ENCODE peak calls at places on chromosomes 5 and 9, in seven cellular contexts. U is psoas muscle; J is thyroid gland; K is NT2/D1; X is stomach; F is heart left ventricle; P is CD4-positive, CD25-positive, alpha-beta regulatory T cell. V is an unnamed sample. For H3K4me1 and H3K9me3, the result is how much of the 10 kb centered on the place peaks cover.

GRCh38 chr5:107680799-107681198 is 10.1 kb upstream of the EFNA5 start:
- DNase-seq in P (no peak), J (no peak), X (no peak), K (no peak), U (no peak), F (no peak), V (no peak)

GRCh38 chr5:177495243-177496060 is 2.0 kb downstream of the PDLIM7 start:
- DNase-seq in K (peak), P (no peak), U (peak), X (peak), J (no peak), F (peak), V (no peak)

GRCh38 chr9:90290716-90291485 is 351.7 kb downstream of the DIRAS2 start:
- DNase-seq in K (no peak), J (no peak), X (no peak), P (no peak), F (no peak), U (no peak), V (no peak)

GRCh38 chr9:100063185-100063584 is 35.6 kb downstream of the ERP44 start:
- DNase-seq in F (no peak), J (no peak), X (no peak), P (no peak), U (no peak), K (no peak), V (peak)

GRCh38 chr9:94945191-94946144 is 219.0 kb downstream of the AOPEP start:
- DNase-seq in X (no peak), J (no peak), U (peak), F (peak), P (no peak), K (no peak), V (peak)

GRCh38 chr5:54360089-54360488 is 49.7 kb upstream of the ARL15 start:
- DNase-seq in F (no peak), X (no peak), J (no peak), P (no peak), U (no peak), K (no peak), V (peak)

GRCh38 chr9:15299374-15299939 is 7.6 kb downstream of the TTC39B start:
- DNase-seq in K (no peak), F (no peak), X (no peak), P (peak), J (no peak), U (no peak), V (peak)

GRCh38 chr5:39624268-39624886 is 199.6 kb upstream of the DAB2 start:
- DNase-seq in X (peak), J (no peak), K (no peak), P (no peak), U (no peak), F (no peak), V (peak)

GRCh38 chr5:79512692-79513518 is 1.0 kb downstream of the HOMER1 start:
- DNase-seq in U (no peak), F (no peak), J (peak), K (no peak), X (no peak), P (no peak), V (peak)

GRCh38 chr5:40442346-40442745 is 237.4 kb upstream of the PTGER4 start:
- DNase-seq in K (no peak), P (no peak), X (no peak), J (no peak), F (no peak), U (no peak), V (peak)

GRCh38 chr9:107711528-107711927 is 222.0 kb upstream of the KLF4 start:
- DNase-seq in J (peak), X (no peak), U (peak), F (no peak), K (no peak), P (no peak), V (peak)

GRCh38 chr5:10536931-10537579 is 26.8 kb upstream of the ANKRD33B start:
- DNase-seq in X (no peak), F (no peak), K (no peak), U (no peak), P (no peak), J (no peak), V (no peak)

GRCh38 chr9:5719546-5719945 is 90.6 kb downstream of the RIC1 start:
- DNase-seq in J (no peak), X (no peak), F (no peak), P (no peak), U (no peak), K (no peak), V (peak)

GRCh38 chr5:112957970-112958773 is 18.4 kb upstream of the DCP2 start:
- DNase-seq in J (peak), K (no peak), P (no peak), F (peak), X (peak), U (peak), V (peak)

GRCh38 chr5:149251546-149251945 is 20.1 kb upstream of the AFAP1L1 start:
- DNase-seq in J (no peak), K (no peak), P (no peak), F (no peak), X (no peak), U (no peak), V (no peak)

GRCh38 chr9:128420651-128421473 is at the start of gene CERCAM:
- DNase-seq in X (peak), P (peak), F (peak), J (peak), U (peak), K (no peak), V (no peak)

GRCh38 chr9:120889606-120890396 is 12.8 kb upstream of the PHF19 start:
- DNase-seq in J (no peak), X (no peak), K (no peak), P (no peak), U (no peak), F (no peak), V (no peak)

GRCh38 chr9:75889977-75890540 is 414 bp upstream of the PCSK5 start:
- DNase-seq in X (peak), U (peak), F (peak), K (no peak), P (no peak), J (peak), V (peak)

GRCh38 chr5:156718985-156719384 is 131.1 kb upstream of the PPP1R2B start:
- DNase-seq in J (no peak), P (no peak), F (no peak), X (no peak), K (no peak), U (no peak), V (no peak)

GRCh38 chr9:32906213-32906612 is 95.2 kb downstream of the APTX start:
- DNase-seq in X (no peak), J (no peak), U (no peak), K (no peak), P (no peak), F (no peak), V (no peak)

GRCh38 chr5:178590141-178590923 is at the start of gene COL23A1:
- DNase-seq in P (peak), X (peak), U (peak), F (peak), J (peak), K (peak), V (no peak)

GRCh38 chr5:171155621-171156020 is 153.4 kb upstream of the TLX3 start:
- DNase-seq in X (no peak), F (no peak), K (no peak), P (no peak), J (no peak), U (no peak), V (no peak)

GRCh38 chr5:63963080-63963735 is 963 bp upstream of the HTR1A start:
- DNase-seq in U (no peak), K (peak), P (no peak), F (no peak), J (peak), X (no peak), V (peak)

GRCh38 chr5:61817472-61818326 is 485.6 kb downstream of the ZSWIM6 start:
- DNase-seq in J (peak), P (no peak), K (peak), F (no peak), X (peak), U (no peak), V (peak)

GRCh38 chr9:38371495-38371894 is 21.0 kb upstream of the ALDH1B1 start:
- DNase-seq in X (peak), J (peak), P (no peak), F (no peak), K (no peak), U (no peak), V (peak)

DNA sequence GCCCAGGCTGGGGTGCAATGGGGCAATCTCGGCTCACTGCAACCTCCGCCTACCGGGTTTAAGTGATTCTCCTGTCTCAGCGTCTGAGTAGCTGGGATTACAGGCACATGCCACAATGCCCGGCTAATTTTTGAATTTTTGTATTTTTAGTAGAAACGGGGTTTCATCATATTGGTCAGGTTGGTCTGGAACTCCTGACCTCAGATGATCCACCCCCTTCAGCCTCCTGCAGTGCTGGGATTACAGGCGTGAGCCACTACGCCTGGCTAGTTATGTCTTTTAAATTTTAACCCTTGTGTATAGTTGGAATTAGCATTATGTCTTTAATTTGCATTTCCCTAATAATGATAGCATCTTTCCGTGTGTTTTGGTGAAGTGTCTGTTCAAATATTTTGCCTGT is 11.4 kb downstream of the GPBP1 start:
- DNase-seq in K (no peak), F (no peak), P (no peak), X (no peak), U (no peak), J (no peak), V (no peak)
- H3K4me1 ChIP-seq in K (under half), F (under half), P (half or more), X (half or more), U (half or more), J (half or more), V (under half)

GRCh38 chr5:139638090-139638735 is 9.9 kb upstream of the CXXC5 start:
- DNase-seq in X (peak), J (peak), F (peak), P (no peak), K (no peak), U (peak), V (peak)
- H3K4me3 ChIP-seq in X (peak), J (no peak), F (peak), P (no peak), K (peak), U (peak), V (peak)

GRCh38 chr9:135134253-135135028 is 47.0 kb downstream of the OLFM1 start:
- DNase-seq in U (peak), P (no peak), F (no peak), J (no peak), K (no peak), X (no peak), V (no peak)

GRCh38 chr9:135136481-135136880 is 49.0 kb downstream of the OLFM1 start:
- DNase-seq in X (no peak), P (no peak), J (no peak), K (no peak), F (no peak), U (no peak), V (no peak)

GRCh38 chr9:135136991-135137390 is 49.5 kb downstream of the OLFM1 start:
- DNase-seq in U (no peak), F (no peak), J (no peak), X (no peak), K (no peak), P (no peak), V (no peak)

GRCh38 chr9:135135927-135136311 is 48.5 kb downstream of the OLFM1 start:
- DNase-seq in K (no peak), U (no peak), P (no peak), F (no peak), X (no peak), J (no peak), V (no peak)

DNA sequence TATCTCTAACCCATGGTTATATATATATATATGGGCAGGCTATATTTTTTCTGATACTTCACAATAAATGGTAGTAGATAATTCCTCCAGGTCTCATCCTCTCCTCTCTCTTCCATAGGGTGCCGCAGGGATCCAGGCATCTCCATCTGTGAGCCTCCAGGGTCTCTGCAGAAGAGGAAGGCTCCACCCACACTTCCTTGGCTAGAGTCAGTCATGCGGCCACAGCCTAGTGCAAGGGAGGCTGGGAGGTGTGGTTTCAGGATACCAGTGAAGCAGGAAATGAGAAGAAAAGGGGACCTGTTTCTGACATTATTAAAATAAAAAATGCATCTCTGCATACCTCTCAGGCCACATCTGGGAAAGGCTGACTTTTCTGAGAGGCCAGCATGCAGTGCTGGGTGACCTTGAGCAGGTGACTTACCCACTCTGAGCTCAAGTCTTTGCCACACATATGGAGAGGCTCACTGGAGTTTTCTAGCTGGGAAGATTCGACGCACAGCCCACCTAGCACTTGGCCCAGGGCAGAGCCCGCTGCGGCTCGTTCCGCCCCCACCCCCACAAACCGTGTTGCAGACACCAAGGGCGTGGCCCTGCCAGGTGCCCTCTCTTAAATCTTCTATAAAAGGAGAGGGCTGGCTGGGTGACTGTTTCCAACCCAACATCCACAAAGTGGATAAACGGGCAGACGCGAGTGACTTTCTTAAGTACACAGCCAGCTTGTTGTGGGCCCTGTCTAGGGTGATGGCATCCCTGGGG is 47.9 kb downstream of the OLFM1 start:
- DNase-seq in K (no peak), J (no peak), X (no peak), F (no peak), U (no peak), P (no peak), V (no peak)
- H3K9me3 ChIP-seq in K (under half), J (under half), X (under half), F (under half), U (under half), P (under half), V (under half)

GRCh38 chr5:132468665-132469379 is 21.8 kb downstream of the IRF1 start:
- DNase-seq in U (no peak), X (peak), K (no peak), F (peak), J (no peak), P (no peak), V (no peak)

GRCh38 chr5:132471006-132471907 is 19.3 kb downstream of the IRF1 start:
- DNase-seq in U (no peak), J (peak), F (peak), X (peak), P (no peak), K (no peak), V (peak)

GRCh38 chr5:132467292-132467984 is 23.1 kb downstream of the IRF1 start:
- DNase-seq in K (no peak), F (peak), X (no peak), U (no peak), P (no peak), J (peak), V (no peak)

GRCh38 chr5:132470596-132470995 is 20.0 kb downstream of the IRF1 start:
- DNase-seq in U (no peak), X (peak), K (no peak), F (peak), J (peak), P (no peak), V (no peak)

GRCh38 chr5:132469380-132470372 is 20.9 kb downstream of the IRF1 start:
- DNase-seq in F (peak), J (peak), U (no peak), P (no peak), K (no peak), X (peak), V (no peak)
- H3K4me1 ChIP-seq in F (under half), J (under half), U (under half), P (half or more), K (under half), X (half or more), V (under half)

GRCh38 chr5:133706732-133707430 is 94.5 kb upstream of the FSTL4 start:
- DNase-seq in J (no peak), U (no peak), K (no peak), P (no peak), F (no peak), X (no peak), V (no peak)
- H3K4me3 ChIP-seq in J (no peak), U (no peak), K (no peak), P (no peak), F (no peak), X (no peak), V (no peak)

V was measured in small intestine.